ENCODE peak calls at places on chromosome 11, in five cellular contexts. One of them, this sample, is unnamed.

GRCh38 chr11:46122955-46123354 is 1.7 kb upstream of the PHF21A start:
- DNase-seq in IMR-90: peak
- DNase-seq in mesendoderm: no peak
- DNase-seq in mesenchymal stem cell: peak
- DNase-seq in neuronal stem cell: no peak
- DNase-seq in this sample: no peak

GRCh38 chr11:69430566-69430965 is 50.9 kb upstream of the LINC01488 start:
- DNase-seq in mesenchymal stem cell: no peak
- DNase-seq in IMR-90: peak
- DNase-seq in neuronal stem cell: no peak
- DNase-seq in mesendoderm: no peak
- DNase-seq in this sample: no peak

GRCh38 chr11:105466582-105467228 is 143.2 kb upstream of the GRIA4 start:
- DNase-seq in IMR-90: peak
- DNase-seq in neuronal stem cell: no peak
- DNase-seq in mesendoderm: no peak
- DNase-seq in mesenchymal stem cell: peak
- DNase-seq in this sample: no peak

GRCh38 chr11:1382429-1382828 is 7.3 kb upstream of the BRSK2 start:
- DNase-seq in mesendoderm: no peak
- DNase-seq in mesenchymal stem cell: no peak
- DNase-seq in IMR-90: no peak
- DNase-seq in neuronal stem cell: no peak
- DNase-seq in this sample: peak

GRCh38 chr11:68992743-68993255 is 12.0 kb upstream of the MRGPRD start:
- DNase-seq in neuronal stem cell: no peak
- DNase-seq in IMR-90: no peak
- DNase-seq in mesendoderm: no peak
- DNase-seq in mesenchymal stem cell: no peak
- DNase-seq in this sample: no peak

GRCh38 chr11:93648168-93648567 is 13.3 kb upstream of the CEP295 start:
- DNase-seq in mesendoderm: peak
- DNase-seq in mesenchymal stem cell: peak
- DNase-seq in neuronal stem cell: no peak
- DNase-seq in IMR-90: peak
- DNase-seq in this sample: no peak

GRCh38 chr11:101523634-101524260 is 60.1 kb downstream of the TRPC6 start:
- DNase-seq in mesendoderm: peak
- DNase-seq in neuronal stem cell: no peak
- DNase-seq in mesenchymal stem cell: no peak
- DNase-seq in IMR-90: no peak
- DNase-seq in this sample: no peak

GRCh38 chr11:70203749-70204465 is 811 bp downstream of the FADD start:
- DNase-seq in IMR-90: peak
- DNase-seq in neuronal stem cell: no peak
- DNase-seq in mesendoderm: peak
- DNase-seq in mesenchymal stem cell: peak
- DNase-seq in this sample: no peak

GRCh38 chr11:108838102-108838803 is 173.4 kb downstream of the DDX10 start:
- DNase-seq in neuronal stem cell: no peak
- DNase-seq in mesenchymal stem cell: no peak
- DNase-seq in mesendoderm: no peak
- DNase-seq in IMR-90: no peak
- DNase-seq in this sample: no peak
- H2BK5ac ChIP-seq in neuronal stem cell: no peak
- H2BK5ac ChIP-seq in mesenchymal stem cell: no peak
- H2BK5ac ChIP-seq in mesendoderm: no peak
- H2BK5ac ChIP-seq in IMR-90: no peak
- H2BK5ac ChIP-seq in this sample: no peak

GRCh38 chr11:66275396-66275795 is 2.6 kb upstream of the CNIH2 start:
- DNase-seq in mesendoderm: no peak
- DNase-seq in neuronal stem cell: no peak
- DNase-seq in IMR-90: no peak
- DNase-seq in mesenchymal stem cell: no peak
- DNase-seq in this sample: no peak

GRCh38 chr11:66278396-66279091 is 569 bp downstream of the CNIH2 start:
- DNase-seq in mesenchymal stem cell: peak
- DNase-seq in mesendoderm: peak
- DNase-seq in neuronal stem cell: no peak
- DNase-seq in IMR-90: no peak
- DNase-seq in this sample: no peak

GRCh38 chr11:66279092-66279797 is 1.3 kb downstream of the CNIH2 start:
- DNase-seq in IMR-90: no peak
- DNase-seq in mesenchymal stem cell: no peak
- DNase-seq in mesendoderm: peak
- DNase-seq in neuronal stem cell: no peak
- DNase-seq in this sample: no peak

GRCh38 chr11:66275984-66276612 is 1.9 kb upstream of the CNIH2 start:
- DNase-seq in neuronal stem cell: no peak
- DNase-seq in IMR-90: no peak
- DNase-seq in mesendoderm: no peak
- DNase-seq in mesenchymal stem cell: no peak
- DNase-seq in this sample: no peak

DNA sequence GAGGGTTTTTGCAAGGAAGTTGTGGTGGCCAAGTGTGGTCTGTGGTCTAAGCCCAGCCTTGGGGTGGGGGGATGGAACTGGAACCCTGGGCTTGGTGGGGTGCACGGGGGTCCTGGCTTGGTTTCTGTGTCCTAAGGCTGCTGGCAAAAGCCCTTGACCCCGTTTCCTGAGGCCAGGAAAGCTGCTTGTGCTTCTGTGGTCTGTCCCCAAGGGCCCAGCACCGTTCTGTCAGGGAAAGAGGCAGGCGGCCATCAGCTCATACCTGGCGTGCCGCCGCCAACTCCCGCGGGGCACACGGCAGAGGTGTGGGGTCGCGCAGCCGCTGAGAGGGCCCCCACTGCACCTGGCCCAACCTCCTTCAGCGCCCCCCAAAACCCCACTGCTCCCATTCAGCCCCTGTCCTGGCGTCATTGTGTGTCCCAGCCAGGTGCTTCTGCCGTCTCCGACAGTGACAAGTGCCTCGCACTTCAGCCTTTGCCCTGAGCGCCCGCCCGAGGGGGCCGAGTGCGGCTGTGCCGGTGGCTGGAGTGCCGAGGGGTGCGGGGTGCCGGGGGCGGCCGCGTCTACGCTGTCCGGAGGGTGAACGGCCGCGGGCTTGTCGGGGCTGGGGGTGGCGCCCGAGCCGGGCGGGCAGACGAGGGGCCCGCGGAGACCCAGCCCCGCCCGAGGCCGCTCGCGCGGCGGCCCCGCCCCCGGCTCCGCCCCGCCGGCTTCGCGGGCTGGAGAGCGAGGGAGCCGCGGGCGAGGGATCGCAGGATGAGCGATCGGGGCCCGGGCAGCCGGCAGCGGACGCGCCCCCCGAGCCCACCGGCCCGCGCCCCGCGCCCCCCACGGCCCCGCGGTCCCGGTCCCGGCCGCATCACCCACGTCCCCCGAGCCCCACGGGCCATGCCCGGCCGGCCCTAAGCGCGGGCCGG is at the start of gene CNIH2:
- DNase-seq in neuronal stem cell: no peak
- DNase-seq in mesenchymal stem cell: no peak
- DNase-seq in IMR-90: no peak
- DNase-seq in mesendoderm: peak
- DNase-seq in this sample: no peak
- H2BK120ac ChIP-seq in neuronal stem cell: no peak
- H2BK120ac ChIP-seq in mesenchymal stem cell: no peak
- H2BK120ac ChIP-seq in IMR-90: no peak
- H2BK120ac ChIP-seq in mesendoderm: no peak
- H2BK120ac ChIP-seq in this sample: no peak

GRCh38 chr11:16000065-16000464 is 356.3 kb downstream of the SOX6 start:
- DNase-seq in mesendoderm: no peak
- DNase-seq in mesenchymal stem cell: no peak
- DNase-seq in neuronal stem cell: no peak
- DNase-seq in IMR-90: peak
- DNase-seq in this sample: no peak

GRCh38 chr11:16001044-16001568 is 355.2 kb downstream of the SOX6 start:
- DNase-seq in mesenchymal stem cell: no peak
- DNase-seq in neuronal stem cell: no peak
- DNase-seq in mesendoderm: no peak
- DNase-seq in IMR-90: no peak
- DNase-seq in this sample: no peak

GRCh38 chr11:16002942-16003341 is 353.4 kb downstream of the SOX6 start:
- DNase-seq in mesenchymal stem cell: no peak
- DNase-seq in IMR-90: no peak
- DNase-seq in neuronal stem cell: no peak
- DNase-seq in mesendoderm: no peak
- DNase-seq in this sample: no peak

GRCh38 chr11:16007514-16007913 is 348.8 kb downstream of the SOX6 start:
- DNase-seq in mesenchymal stem cell: no peak
- DNase-seq in neuronal stem cell: no peak
- DNase-seq in IMR-90: no peak
- DNase-seq in mesendoderm: no peak
- DNase-seq in this sample: no peak

DNA sequence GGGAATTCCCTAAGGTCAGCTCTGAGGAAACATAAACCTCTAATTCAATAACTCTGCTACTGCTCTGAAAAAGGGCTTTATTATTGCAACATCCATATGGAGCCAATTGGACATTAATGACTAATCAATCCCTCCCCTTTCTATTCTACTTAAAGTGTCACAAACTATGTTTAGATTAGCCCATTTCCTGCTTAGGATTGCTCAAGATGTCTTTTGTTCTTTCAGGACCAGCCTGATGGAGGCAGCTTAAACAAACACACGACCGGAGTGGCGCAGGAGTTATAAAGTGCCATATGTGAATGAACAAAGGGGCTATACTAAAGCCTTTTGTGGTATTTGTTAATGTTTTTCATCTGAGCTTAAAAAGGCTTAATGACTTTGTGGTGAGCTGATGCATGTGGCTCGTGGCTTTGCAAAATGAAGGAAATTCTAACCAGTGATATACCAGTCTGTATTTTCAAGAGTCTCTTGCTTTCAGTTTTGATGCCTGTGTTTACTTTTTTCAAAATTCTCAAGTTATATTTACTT is 354.4 kb downstream of the SOX6 start:
- DNase-seq in mesendoderm: peak
- DNase-seq in IMR-90: peak
- DNase-seq in neuronal stem cell: peak
- DNase-seq in mesenchymal stem cell: peak
- DNase-seq in this sample: no peak
- H3K4me2 ChIP-seq in mesendoderm: no peak
- H3K4me2 ChIP-seq in IMR-90: peak
- H3K4me2 ChIP-seq in neuronal stem cell: no peak
- H3K4me2 ChIP-seq in mesenchymal stem cell: no peak
- H3K4me2 ChIP-seq in this sample: no peak

GRCh38 chr11:34916810-34917780 is 677 bp downstream of the PDHX start:
- DNase-seq in IMR-90: peak
- DNase-seq in mesendoderm: no peak
- DNase-seq in neuronal stem cell: no peak
- DNase-seq in mesenchymal stem cell: no peak
- DNase-seq in this sample: no peak
- H2BK5ac ChIP-seq in IMR-90: peak
- H2BK5ac ChIP-seq in mesendoderm: peak
- H2BK5ac ChIP-seq in neuronal stem cell: peak
- H2BK5ac ChIP-seq in mesenchymal stem cell: peak
- H2BK5ac ChIP-seq in this sample: no peak

DNA sequence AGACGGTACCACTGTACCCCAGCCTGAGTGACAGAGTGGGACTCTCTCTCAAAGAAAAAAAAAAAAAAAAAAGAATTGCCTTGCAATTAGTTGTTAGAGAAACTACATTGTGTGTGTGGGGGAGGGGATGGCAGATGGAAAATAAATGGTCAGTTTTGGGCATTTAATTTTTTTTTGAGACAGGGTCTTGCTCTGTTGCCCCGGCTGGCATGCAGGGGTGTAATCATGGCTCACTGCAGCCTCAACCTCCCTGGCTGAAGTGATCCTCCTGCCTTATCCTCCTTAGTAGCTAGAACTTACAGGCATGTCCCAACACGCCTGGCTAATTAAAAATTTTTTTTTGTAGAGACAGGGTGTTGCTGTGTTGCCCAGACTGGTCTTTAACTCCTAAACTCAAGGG is 36.4 kb downstream of the WEE1 start:
- DNase-seq in IMR-90: no peak
- DNase-seq in neuronal stem cell: no peak
- DNase-seq in mesenchymal stem cell: no peak
- DNase-seq in mesendoderm: no peak
- DNase-seq in this sample: no peak
- H2BK120ac ChIP-seq in IMR-90: peak
- H2BK120ac ChIP-seq in neuronal stem cell: no peak
- H2BK120ac ChIP-seq in mesenchymal stem cell: no peak
- H2BK120ac ChIP-seq in mesendoderm: peak
- H2BK120ac ChIP-seq in this sample: no peak

GRCh38 chr11:73414977-73415492 is 38.8 kb downstream of the RELT start:
- DNase-seq in neuronal stem cell: no peak
- DNase-seq in IMR-90: peak
- DNase-seq in mesendoderm: no peak
- DNase-seq in mesenchymal stem cell: peak
- DNase-seq in this sample: no peak
- H3K4me2 ChIP-seq in neuronal stem cell: no peak
- H3K4me2 ChIP-seq in IMR-90: no peak
- H3K4me2 ChIP-seq in mesendoderm: no peak
- H3K4me2 ChIP-seq in mesenchymal stem cell: no peak
- H3K4me2 ChIP-seq in this sample: no peak

GRCh38 chr11:57316017-57316416 is 8.7 kb downstream of the TNKS1BP1 start:
- DNase-seq in neuronal stem cell: no peak
- DNase-seq in IMR-90: no peak
- DNase-seq in mesenchymal stem cell: no peak
- DNase-seq in mesendoderm: peak
- DNase-seq in this sample: no peak

GRCh38 chr11:57313071-57313787 is 11.5 kb downstream of the TNKS1BP1 start:
- DNase-seq in neuronal stem cell: no peak
- DNase-seq in mesenchymal stem cell: no peak
- DNase-seq in IMR-90: no peak
- DNase-seq in mesendoderm: no peak
- DNase-seq in this sample: no peak

GRCh38 chr11:57313788-57314135 is 11.0 kb downstream of the TNKS1BP1 start:
- DNase-seq in mesendoderm: no peak
- DNase-seq in mesenchymal stem cell: no peak
- DNase-seq in IMR-90: no peak
- DNase-seq in neuronal stem cell: no peak
- DNase-seq in this sample: no peak

GRCh38 chr11:57314221-57314973 is 10.4 kb downstream of the TNKS1BP1 start:
- DNase-seq in neuronal stem cell: no peak
- DNase-seq in IMR-90: no peak
- DNase-seq in mesenchymal stem cell: no peak
- DNase-seq in mesendoderm: no peak
- DNase-seq in this sample: no peak

DNA sequence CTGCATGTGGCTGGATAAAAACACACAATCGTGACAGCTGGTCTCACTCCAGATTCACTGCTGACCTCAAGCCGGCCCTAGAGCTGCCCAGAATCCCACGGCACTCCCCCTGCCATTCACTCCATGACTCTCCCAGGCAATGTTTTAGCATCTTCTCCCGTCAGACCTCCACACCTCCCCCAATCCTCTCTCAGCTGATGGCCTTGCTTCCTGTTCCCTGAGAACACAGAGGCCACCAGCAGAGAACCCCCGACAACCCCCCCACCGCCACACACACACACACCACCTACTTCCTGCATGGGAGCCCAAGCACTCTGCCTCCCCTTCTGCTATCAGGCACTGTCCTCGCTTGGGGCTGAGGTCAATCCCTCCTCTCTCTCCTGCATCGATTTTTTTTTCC is 9.3 kb downstream of the TNKS1BP1 start:
- DNase-seq in neuronal stem cell: no peak
- DNase-seq in IMR-90: peak
- DNase-seq in mesenchymal stem cell: peak
- DNase-seq in mesendoderm: peak
- DNase-seq in this sample: peak
- H2BK5ac ChIP-seq in neuronal stem cell: no peak
- H2BK5ac ChIP-seq in IMR-90: peak
- H2BK5ac ChIP-seq in mesenchymal stem cell: no peak
- H2BK5ac ChIP-seq in mesendoderm: no peak
- H2BK5ac ChIP-seq in this sample: no peak

This sample was measured in H9.